ENCODE peak calls at places on chromosome 2, in six cellular contexts. One of them, this sample, is unnamed.

GRCh38 chr2:2823061-2823753 is 492.1 kb upstream of the MYT1L start:
- DNase-seq in IMR-90: no peak
- DNase-seq in H9: peak
- DNase-seq in H1: no peak
- DNase-seq in mesenchymal stem cell: no peak
- DNase-seq in trophoblast cell: no peak
- DNase-seq in this sample: no peak

GRCh38 chr2:15177103-15177502 is 384.0 kb downstream of the NBAS start:
- DNase-seq in IMR-90: peak
- DNase-seq in H9: no peak
- DNase-seq in H1: no peak
- DNase-seq in mesenchymal stem cell: no peak
- DNase-seq in trophoblast cell: no peak
- DNase-seq in this sample: no peak

GRCh38 chr2:113840463-113840975 is 49.4 kb upstream of the ACTR3 start:
- DNase-seq in IMR-90: no peak
- DNase-seq in H9: peak
- DNase-seq in H1: no peak
- DNase-seq in mesenchymal stem cell: no peak
- DNase-seq in trophoblast cell: peak
- DNase-seq in this sample: no peak

GRCh38 chr2:886072-887022 is 64.3 kb upstream of the SNTG2 start:
- DNase-seq in IMR-90: no peak
- DNase-seq in H9: peak
- DNase-seq in H1: no peak
- DNase-seq in mesenchymal stem cell: no peak
- DNase-seq in trophoblast cell: no peak
- DNase-seq in this sample: no peak

GRCh38 chr2:185771396-185771795 is 32.8 kb downstream of the FSIP2 start:
- DNase-seq in IMR-90: no peak
- DNase-seq in H9: no peak
- DNase-seq in H1: no peak
- DNase-seq in mesenchymal stem cell: no peak
- DNase-seq in trophoblast cell: no peak
- DNase-seq in this sample: no peak

GRCh38 chr2:219344756-219345458 is 12.4 kb upstream of the RESP18 start:
- DNase-seq in IMR-90: peak
- DNase-seq in H9: no peak
- DNase-seq in H1: no peak
- DNase-seq in mesenchymal stem cell: peak
- DNase-seq in trophoblast cell: no peak
- DNase-seq in this sample: no peak

GRCh38 chr2:5777089-5777488 is 84.9 kb downstream of the SOX11 start:
- DNase-seq in IMR-90: peak
- DNase-seq in H9: no peak
- DNase-seq in H1: no peak
- DNase-seq in mesenchymal stem cell: no peak
- DNase-seq in trophoblast cell: peak
- DNase-seq in this sample: no peak

GRCh38 chr2:72112421-72112820 is 35.2 kb downstream of the CYP26B1 start:
- DNase-seq in IMR-90: peak
- DNase-seq in H9: no peak
- DNase-seq in H1: no peak
- DNase-seq in mesenchymal stem cell: no peak
- DNase-seq in trophoblast cell: no peak
- DNase-seq in this sample: no peak

GRCh38 chr2:67453365-67453764 is 56.2 kb downstream of the ETAA1 start:
- DNase-seq in IMR-90: peak
- DNase-seq in H9: no peak
- DNase-seq in H1: no peak
- DNase-seq in mesenchymal stem cell: peak
- DNase-seq in trophoblast cell: peak
- DNase-seq in this sample: no peak

GRCh38 chr2:217959723-217960122 is 43.1 kb downstream of the TNS1 start:
- DNase-seq in IMR-90: peak
- DNase-seq in H9: peak
- DNase-seq in H1: no peak
- DNase-seq in mesenchymal stem cell: no peak
- DNase-seq in trophoblast cell: no peak
- DNase-seq in this sample: no peak

GRCh38 chr2:238130696-238131628 is 7.5 kb upstream of the KLHL30 start:
- DNase-seq in IMR-90: no peak
- DNase-seq in H9: no peak
- DNase-seq in H1: no peak
- DNase-seq in mesenchymal stem cell: no peak
- DNase-seq in trophoblast cell: no peak
- DNase-seq in this sample: no peak

GRCh38 chr2:172086349-172087190 is 1.3 kb downstream of the DLX1 start:
- DNase-seq in IMR-90: no peak
- DNase-seq in H9: peak
- DNase-seq in H1: no peak
- DNase-seq in mesenchymal stem cell: no peak
- DNase-seq in trophoblast cell: no peak
- DNase-seq in this sample: peak

GRCh38 chr2:214104219-214104618 is 306.6 kb upstream of the VWC2L start:
- DNase-seq in IMR-90: no peak
- DNase-seq in H9: no peak
- DNase-seq in H1: no peak
- DNase-seq in mesenchymal stem cell: no peak
- DNase-seq in trophoblast cell: no peak
- DNase-seq in this sample: no peak

GRCh38 chr2:199370150-199370780 is 87.5 kb downstream of the SATB2 start:
- DNase-seq in IMR-90: peak
- DNase-seq in H9: no peak
- DNase-seq in H1: no peak
- DNase-seq in mesenchymal stem cell: no peak
- DNase-seq in trophoblast cell: no peak
- DNase-seq in this sample: no peak

GRCh38 chr2:147327636-147328035 is 517.2 kb upstream of the ACVR2A start:
- DNase-seq in IMR-90: no peak
- DNase-seq in H9: no peak
- DNase-seq in H1: no peak
- DNase-seq in mesenchymal stem cell: no peak
- DNase-seq in trophoblast cell: no peak
- DNase-seq in this sample: no peak

GRCh38 chr2:179059026-179059680 is 9.2 kb upstream of the CCDC141 start:
- DNase-seq in IMR-90: no peak
- DNase-seq in H9: no peak
- DNase-seq in H1: no peak
- DNase-seq in mesenchymal stem cell: no peak
- DNase-seq in trophoblast cell: no peak
- DNase-seq in this sample: peak

GRCh38 chr2:8676915-8677645 is 4.8 kb upstream of the ID2 start:
- DNase-seq in IMR-90: peak
- DNase-seq in H9: no peak
- DNase-seq in H1: no peak
- DNase-seq in mesenchymal stem cell: peak
- DNase-seq in trophoblast cell: no peak
- DNase-seq in this sample: peak

GRCh38 chr2:162111958-162112850 is 38.2 kb upstream of the DPP4 start:
- DNase-seq in IMR-90: peak
- DNase-seq in H9: no peak
- DNase-seq in H1: no peak
- DNase-seq in mesenchymal stem cell: no peak
- DNase-seq in trophoblast cell: no peak
- DNase-seq in this sample: no peak

GRCh38 chr2:122105885-122106221 is 350.4 kb downstream of the TSN start:
- DNase-seq in IMR-90: no peak
- DNase-seq in H9: no peak
- DNase-seq in H1: no peak
- DNase-seq in mesenchymal stem cell: no peak
- DNase-seq in trophoblast cell: peak
- DNase-seq in this sample: peak

GRCh38 chr2:229909090-229909489 is 12.7 kb downstream of the TRIP12 start:
- DNase-seq in IMR-90: no peak
- DNase-seq in H9: no peak
- DNase-seq in H1: no peak
- DNase-seq in mesenchymal stem cell: no peak
- DNase-seq in trophoblast cell: peak
- DNase-seq in this sample: no peak

GRCh38 chr2:3272761-3273160 is 104.9 kb downstream of the EIPR1 start:
- DNase-seq in IMR-90: no peak
- DNase-seq in H9: no peak
- DNase-seq in H1: no peak
- DNase-seq in mesenchymal stem cell: no peak
- DNase-seq in trophoblast cell: no peak
- DNase-seq in this sample: no peak

GRCh38 chr2:150625300-150625699 is 137.8 kb upstream of the RND3 start:
- DNase-seq in IMR-90: peak
- DNase-seq in H9: no peak
- DNase-seq in H1: no peak
- DNase-seq in mesenchymal stem cell: no peak
- DNase-seq in trophoblast cell: no peak
- DNase-seq in this sample: no peak

GRCh38 chr2:240559271-240559670 is 886 bp upstream of the DUSP28 start:
- DNase-seq in IMR-90: no peak
- DNase-seq in H9: peak
- DNase-seq in H1: no peak
- DNase-seq in mesenchymal stem cell: no peak
- DNase-seq in trophoblast cell: no peak
- DNase-seq in this sample: no peak

GRCh38 chr2:213188533-213188867 is 37.1 kb upstream of the IKZF2 start:
- DNase-seq in IMR-90: no peak
- DNase-seq in H9: no peak
- DNase-seq in H1: no peak
- DNase-seq in mesenchymal stem cell: no peak
- DNase-seq in trophoblast cell: no peak
- DNase-seq in this sample: no peak

GRCh38 chr2:239308696-239309397 is 92.0 kb downstream of the HDAC4 start:
- DNase-seq in IMR-90: peak
- DNase-seq in H9: peak
- DNase-seq in H1: no peak
- DNase-seq in mesenchymal stem cell: peak
- DNase-seq in trophoblast cell: no peak
- DNase-seq in this sample: no peak

GRCh38 chr2:98205901-98206300 is 118.9 kb downstream of the VWA3B start:
- DNase-seq in IMR-90: no peak
- DNase-seq in H9: no peak
- DNase-seq in H1: no peak
- DNase-seq in mesenchymal stem cell: no peak
- DNase-seq in trophoblast cell: no peak
- DNase-seq in this sample: no peak

GRCh38 chr2:15262792-15263191 is 298.3 kb downstream of the NBAS start:
- DNase-seq in IMR-90: no peak
- DNase-seq in H9: no peak
- DNase-seq in H1: no peak
- DNase-seq in mesenchymal stem cell: no peak
- DNase-seq in trophoblast cell: peak
- DNase-seq in this sample: no peak

GRCh38 chr2:191721331-191721730 is 43.4 kb downstream of the NABP1 start:
- DNase-seq in IMR-90: no peak
- DNase-seq in H9: peak
- DNase-seq in H1: no peak
- DNase-seq in mesenchymal stem cell: no peak
- DNase-seq in trophoblast cell: no peak
- DNase-seq in this sample: no peak

GRCh38 chr2:9144617-9145016 is 62.0 kb upstream of the ASAP2 start:
- DNase-seq in IMR-90: no peak
- DNase-seq in H9: no peak
- DNase-seq in H1: no peak
- DNase-seq in mesenchymal stem cell: peak
- DNase-seq in trophoblast cell: no peak
- DNase-seq in this sample: no peak

DNA sequence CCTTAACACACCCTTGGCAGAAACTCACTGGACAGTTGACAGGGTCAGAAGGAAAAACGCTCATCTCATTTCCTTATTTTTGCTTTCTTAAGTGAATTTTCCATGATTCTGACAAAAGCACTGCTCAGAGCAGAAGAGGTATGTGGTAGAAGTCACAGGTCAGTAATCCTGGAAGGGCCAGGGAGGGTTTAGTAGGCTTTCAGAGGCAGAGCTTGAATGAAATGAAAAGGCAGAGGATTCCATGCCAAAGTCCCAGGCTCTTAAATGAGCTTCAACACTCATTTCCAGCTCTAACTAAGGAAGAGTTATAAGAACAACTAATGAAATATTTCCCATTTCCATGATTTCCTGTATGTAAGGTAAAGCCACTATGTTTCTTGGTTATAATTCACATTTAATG is 683.2 kb upstream of the KLHL29 start:
- DNase-seq in IMR-90: no peak
- DNase-seq in H9: no peak
- DNase-seq in H1: no peak
- DNase-seq in mesenchymal stem cell: no peak
- DNase-seq in trophoblast cell: no peak
- DNase-seq in this sample: no peak
- H4K91ac ChIP-seq in IMR-90: no peak
- H4K91ac ChIP-seq in H9: no peak
- H4K91ac ChIP-seq in H1: no peak
- H4K91ac ChIP-seq in mesenchymal stem cell: no peak
- H4K91ac ChIP-seq in trophoblast cell: no peak
- H4K91ac ChIP-seq in this sample: no peak

GRCh38 chr2:180927030-180927686 is 53.2 kb upstream of the UBE2E3 start:
- DNase-seq in IMR-90: peak
- DNase-seq in H9: no peak
- DNase-seq in H1: no peak
- DNase-seq in mesenchymal stem cell: no peak
- DNase-seq in trophoblast cell: no peak
- DNase-seq in this sample: no peak
- H3K14ac ChIP-seq in IMR-90: no peak
- H3K14ac ChIP-seq in H9: no peak
- H3K14ac ChIP-seq in H1: no peak
- H3K14ac ChIP-seq in mesenchymal stem cell: no peak
- H3K14ac ChIP-seq in trophoblast cell: no peak
- H3K14ac ChIP-seq in this sample: no peak

DNA sequence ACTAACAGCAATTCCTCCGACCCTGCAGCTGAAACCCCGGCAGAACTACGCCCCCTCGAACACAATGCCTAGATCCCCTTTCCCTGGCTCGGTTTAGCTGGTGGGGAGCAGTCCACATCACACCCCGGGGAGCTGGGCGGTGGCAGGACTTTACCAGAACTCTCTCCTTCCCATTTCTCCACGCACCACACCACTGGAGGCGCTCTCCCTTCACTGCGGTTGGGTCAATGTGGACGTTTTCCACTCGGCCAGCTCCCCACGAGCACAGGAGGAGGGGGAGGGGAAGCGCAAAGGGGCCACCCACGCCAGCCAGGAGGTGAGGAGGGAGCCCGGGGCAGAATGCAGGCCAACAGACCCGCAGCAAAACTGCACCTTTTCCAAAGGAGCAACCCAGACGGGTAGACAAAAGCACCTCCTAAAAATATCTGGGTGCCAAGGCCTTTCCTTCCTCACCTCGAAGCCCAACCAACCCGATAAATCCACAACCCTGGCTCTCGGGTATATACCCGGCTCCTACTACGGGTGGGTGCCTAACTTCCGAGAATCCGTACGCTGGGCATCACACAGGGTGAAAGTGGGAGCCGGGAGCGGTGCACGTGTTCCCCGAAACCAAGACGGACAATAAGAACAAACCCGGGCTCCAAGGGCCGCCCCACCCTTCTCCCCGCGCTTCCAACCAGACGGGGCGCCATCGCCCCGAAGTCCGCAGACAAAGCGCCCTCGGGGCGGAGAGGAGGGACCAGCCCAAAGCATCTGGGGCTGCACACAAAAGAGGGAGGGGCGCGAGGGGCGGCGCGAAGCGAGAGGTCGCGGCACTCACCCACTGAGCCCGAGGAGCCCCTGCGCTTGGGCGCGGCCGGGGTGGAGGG is 1.1 kb downstream of the RTN4 start:
- DNase-seq in IMR-90: peak
- DNase-seq in H9: peak
- DNase-seq in H1: peak
- DNase-seq in mesenchymal stem cell: peak
- DNase-seq in trophoblast cell: peak
- DNase-seq in this sample: peak
- H3K4ac ChIP-seq in IMR-90: peak
- H3K4ac ChIP-seq in H9: peak
- H3K4ac ChIP-seq in H1: peak
- H3K4ac ChIP-seq in mesenchymal stem cell: peak
- H3K4ac ChIP-seq in trophoblast cell: peak
- H3K4ac ChIP-seq in this sample: peak

GRCh38 chr2:49598231-49598630 is 443.9 kb upstream of the FSHR start:
- DNase-seq in IMR-90: no peak
- DNase-seq in H9: no peak
- DNase-seq in H1: no peak
- DNase-seq in mesenchymal stem cell: no peak
- DNase-seq in trophoblast cell: no peak
- DNase-seq in this sample: no peak
- H4K91ac ChIP-seq in IMR-90: no peak
- H4K91ac ChIP-seq in H9: no peak
- H4K91ac ChIP-seq in H1: no peak
- H4K91ac ChIP-seq in mesenchymal stem cell: no peak
- H4K91ac ChIP-seq in trophoblast cell: no peak
- H4K91ac ChIP-seq in this sample: no peak